ENCODE peak calls at places on chromosomes 3 and 15, in ten cellular contexts. K is C1 segment of cervical spinal cord; J is pons; V is activated effector memory CD4-positive, alpha-beta T cell treated with anti-CD3 and anti-CD28 coated beads, Interleukin-2, amount 50 U/mL, for 16 hours; I is activated T-cell treated with anti-CD3 and anti-CD28 coated beads for 1 hour; N is stimulated activated CD4-positive, alpha-beta T cell treated with anti-CD3 and anti-CD28 coated beads, Interleukin-1b, Interleukin-23, amount 100 ng/mL, for 24 hours; L is NCI-H1105; G is GM12865; Y is GM12892; T is naive B cell. P is an unnamed sample.

GRCh38 chr15:92936138-92936537 is 36.0 kb downstream of the CHD2 start:
- DNase-seq in K (no peak), J (no peak), V (no peak), I (no peak), N (no peak), L (no peak), G (no peak), Y (no peak), T (no peak), P (no peak)

GRCh38 chr3:61638721-61639120 is 77.3 kb downstream of the PTPRG start:
- DNase-seq in K (no peak), J (no peak), V (no peak), I (no peak), N (no peak), L (no peak), G (no peak), Y (no peak), T (no peak), P (no peak)

GRCh38 chr15:56192659-56193442 is 50.8 kb downstream of the RFX7 start:
- DNase-seq in K (no peak), J (no peak), V (no peak), I (no peak), N (no peak), L (no peak), G (no peak), Y (no peak), T (no peak), P (no peak)

GRCh38 chr15:90496791-90497190 is 32.9 kb upstream of the CRTC3 start:
- DNase-seq in K (no peak), J (peak), V (no peak), I (no peak), N (no peak), L (no peak), G (no peak), Y (no peak), T (no peak), P (no peak)

GRCh38 chr3:49930922-49931321 is 1.3 kb upstream of the MON1A start:
- DNase-seq in K (no peak), J (no peak), V (no peak), I (no peak), N (no peak), L (no peak), G (peak), Y (no peak), T (no peak), P (peak)

GRCh38 chr3:187798531-187799520 is 53.6 kb upstream of the BCL6 start:
- DNase-seq in K (no peak), J (no peak), V (no peak), I (no peak), N (no peak), L (no peak), G (no peak), Y (no peak), T (no peak), P (no peak)

GRCh38 chr3:170997966-170998913 is 28.3 kb downstream of the SLC2A2 start:
- DNase-seq in K (no peak), J (peak), V (no peak), I (no peak), N (no peak), L (no peak), G (no peak), Y (no peak), T (no peak), P (no peak)

GRCh38 chr3:35651888-35652287 is 12.6 kb downstream of the ARPP21 start:
- DNase-seq in K (no peak), J (no peak), V (no peak), I (no peak), N (no peak), L (no peak), G (no peak), Y (no peak), T (no peak), P (no peak)

GRCh38 chr15:75809986-75810750 is 33.1 kb upstream of the UBE2Q2 start:
- DNase-seq in K (no peak), J (no peak), V (no peak), I (no peak), N (no peak), L (no peak), G (peak), Y (no peak), T (no peak), P (no peak)

GRCh38 chr3:155086041-155086440 is 5.9 kb downstream of the MME start:
- DNase-seq in K (no peak), J (no peak), V (no peak), I (no peak), N (no peak), L (no peak), G (no peak), Y (no peak), T (no peak), P (no peak)

GRCh38 chr3:146037697-146038096 is 123.3 kb downstream of the PLOD2 start:
- DNase-seq in K (no peak), J (no peak), V (no peak), I (no peak), N (no peak), L (no peak), G (no peak), Y (no peak), T (no peak), P (no peak)

GRCh38 chr15:43518073-43518761 is 809 bp downstream of the MAP1A start:
- DNase-seq in K (peak), J (peak), V (no peak), I (no peak), N (no peak), L (peak), G (no peak), Y (no peak), T (no peak), P (no peak)

GRCh38 chr3:196624008-196624790 is 15.3 kb upstream of the NRROS start:
- DNase-seq in K (no peak), J (peak), V (no peak), I (no peak), N (no peak), L (no peak), G (peak), Y (no peak), T (peak), P (no peak)

GRCh38 chr15:41262571-41262970 is 31.5 kb downstream of the CHP1 start:
- DNase-seq in K (no peak), J (no peak), V (no peak), I (no peak), N (no peak), L (no peak), G (no peak), Y (no peak), T (no peak), P (no peak)

GRCh38 chr15:28182216-28182615 is 83.1 kb upstream of the OCA2 start:
- DNase-seq in K (no peak), J (no peak), V (no peak), I (no peak), N (no peak), L (no peak), G (no peak), Y (no peak), T (no peak), P (no peak)

GRCh38 chr15:42215854-42216829 is 8.0 kb upstream of the VPS39 start:
- DNase-seq in K (no peak), J (peak), V (no peak), I (no peak), N (no peak), L (no peak), G (no peak), Y (no peak), T (no peak), P (no peak)

GRCh38 chr3:184632551-184632950 is 71.0 kb downstream of the EPHB3 start:
- DNase-seq in K (no peak), J (no peak), V (no peak), I (no peak), N (no peak), L (no peak), G (no peak), Y (no peak), T (no peak), P (no peak)

GRCh38 chr15:98896002-98896721 is 111.4 kb downstream of the PGPEP1L start:
- DNase-seq in K (no peak), J (no peak), V (no peak), I (no peak), N (no peak), L (no peak), G (no peak), Y (no peak), T (no peak), P (no peak)

GRCh38 chr3:138850151-138850550 is 15.4 kb upstream of the PIK3CB start:
- DNase-seq in K (no peak), J (no peak), V (no peak), I (no peak), N (no peak), L (no peak), G (no peak), Y (no peak), T (no peak), P (no peak)

GRCh38 chr3:30578479-30578878 is 27.9 kb upstream of the TGFBR2 start:
- DNase-seq in K (no peak), J (peak), V (no peak), I (no peak), N (no peak), L (no peak), G (peak), Y (no peak), T (no peak), P (no peak)

GRCh38 chr3:9179826-9180763 is 69.4 kb downstream of the SRGAP3 start:
- DNase-seq in K (no peak), J (peak), V (peak), I (no peak), N (no peak), L (no peak), G (peak), Y (no peak), T (no peak), P (no peak)

GRCh38 chr15:88858934-88859333 is 36.4 kb downstream of the HAPLN3 start:
- DNase-seq in K (no peak), J (no peak), V (no peak), I (no peak), N (no peak), L (no peak), G (no peak), Y (no peak), T (no peak), P (no peak)

GRCh38 chr3:72761410-72761809 is 86.8 kb downstream of the SHQ1 start:
- DNase-seq in K (no peak), J (no peak), V (no peak), I (no peak), N (no peak), L (no peak), G (no peak), Y (no peak), T (no peak), P (no peak)

GRCh38 chr15:57326196-57326595 is 50.1 kb upstream of the CGNL1 start:
- DNase-seq in K (no peak), J (no peak), V (no peak), I (no peak), N (no peak), L (no peak), G (no peak), Y (no peak), T (no peak), P (no peak)

GRCh38 chr15:42796955-42797779 is 60.2 kb upstream of the CDAN1 start:
- DNase-seq in K (no peak), J (no peak), V (no peak), I (no peak), N (no peak), L (no peak), G (no peak), Y (no peak), T (no peak), P (no peak)

GRCh38 chr15:75109731-75110130 is 86.3 kb downstream of the PPCDC start:
- DNase-seq in K (no peak), J (no peak), V (no peak), I (no peak), N (no peak), L (no peak), G (no peak), Y (no peak), T (no peak), P (no peak)

GRCh38 chr3:127483005-127483641 is 107.4 kb downstream of the TPRA1 start:
- DNase-seq in K (no peak), J (no peak), V (peak), I (no peak), N (no peak), L (no peak), G (no peak), Y (no peak), T (no peak), P (no peak)

GRCh38 chr3:28972921-28973320 is 307.9 kb upstream of the RBMS3 start:
- DNase-seq in K (no peak), J (no peak), V (no peak), I (no peak), N (no peak), L (no peak), G (peak), Y (no peak), T (no peak), P (no peak)

GRCh38 chr3:178750639-178751038 is 214.4 kb downstream of the KCNMB2 start:
- DNase-seq in K (no peak), J (no peak), V (no peak), I (no peak), N (no peak), L (no peak), G (no peak), Y (no peak), T (no peak), P (no peak)

P was measured in neuronal stem cell.